ENCODE peak calls at places on chromosome 14, in eight cellular contexts. M, X, D, B, A, T, E and W are unnamed samples.

GRCh38 chr14:24307575-24308341 is at the start of gene CIDEB:
- DNase-seq in M (peak; percentile 90), X (no peak), D (peak; percentile 73), B (peak; percentile 66), A (peak; percentile 63), T (peak; percentile 34), E (peak; percentile 43), W (peak; percentile 55)

GRCh38 chr14:64394423-64394822 is 6.3 kb downstream of the MTHFD1 start:
- DNase-seq in M (no peak), X (no peak), D (no peak), B (no peak), A (no peak), T (no peak), E (no peak), W (no peak)

GRCh38 chr14:93113678-93114067 is 2.1 kb downstream of the ITPK1 start:
- DNase-seq in M (no peak), X (no peak), D (no peak), B (no peak), A (no peak), T (no peak), E (no peak), W (no peak)

GRCh38 chr14:93032301-93032929 is 83.3 kb downstream of the ITPK1 start:
- DNase-seq in M (no peak), X (peak; percentile 59), D (peak; percentile 36), B (peak; percentile 81), A (no peak), T (peak; percentile 81), E (no peak), W (no peak)

GRCh38 chr14:61925043-61925442 is 162.8 kb downstream of the SNAPC1 start:
- DNase-seq in M (no peak), X (no peak), D (peak; percentile 14), B (peak; percentile 22), A (peak; percentile 7), T (no peak), E (peak; percentile 29), W (peak; percentile 28)

GRCh38 chr14:77882098-77882497 is 82.2 kb downstream of the ADCK1 start:
- DNase-seq in M (no peak), X (no peak), D (no peak), B (peak; percentile 22), A (peak; percentile 14), T (peak; percentile 34), E (no peak), W (no peak)

GRCh38 chr14:52286659-52287649 is 19.5 kb downstream of the PTGDR start:
- DNase-seq in M (no peak), X (no peak), D (no peak), B (no peak), A (no peak), T (peak; percentile 71), E (peak; percentile 21), W (no peak)

GRCh38 chr14:76928301-76928700 is 100.2 kb downstream of the IRF2BPL start:
- DNase-seq in M (no peak), X (no peak), D (no peak), B (no peak), A (no peak), T (no peak), E (no peak), W (no peak)

GRCh38 chr14:65249471-65250161 is 147.3 kb upstream of the MAX start:
- DNase-seq in M (no peak), X (no peak), D (no peak), B (no peak), A (no peak), T (no peak), E (no peak), W (no peak)

GRCh38 chr14:77580964-77581505 is 35.4 kb downstream of the SPTLC2 start:
- DNase-seq in M (no peak), X (no peak), D (no peak), B (no peak), A (peak; percentile 64), T (peak; percentile 52), E (peak; percentile 89), W (peak; percentile 35)

GRCh38 chr14:50778757-50779483 is 52.0 kb downstream of the NIN start:
- DNase-seq in M (no peak), X (no peak), D (no peak), B (no peak), A (no peak), T (no peak), E (peak; percentile 76), W (no peak)

GRCh38 chr14:58668848-58669480 is 31.2 kb downstream of the DACT1 start:
- DNase-seq in M (no peak), X (peak; percentile 1), D (no peak), B (no peak), A (no peak), T (no peak), E (no peak), W (no peak)

GRCh38 chr14:34650786-34651584 is 21.0 kb upstream of the SNX6 start:
- DNase-seq in M (no peak), X (no peak), D (no peak), B (peak; percentile 92), A (peak; percentile 99), T (peak; percentile 99), E (peak; percentile 100), W (peak; percentile 97)

GRCh38 chr14:41607119-41607785 is 576 bp downstream of the LRFN5 start:
- DNase-seq in M (peak; percentile 23), X (no peak), D (no peak), B (no peak), A (no peak), T (peak; percentile 33), E (no peak), W (no peak)

GRCh38 chr14:90760591-90761316 is 55.5 kb downstream of the TTC7B start:
- DNase-seq in M (peak; percentile 69), X (no peak), D (peak; percentile 34), B (peak; percentile 55), A (peak; percentile 62), T (no peak), E (peak; percentile 33), W (peak; percentile 12)